ENCODE peak calls at places on chromosomes 7 and 10, in six cellular contexts. One of them, this sample, is unnamed.

GRCh38 chr7:20270867-20271266 is 53.7 kb upstream of the MACC1 start:
- DNase-seq in breast epithelium: no peak
- DNase-seq in K562: no peak
- DNase-seq in stomach: no peak
- DNase-seq in HL-60: no peak
- DNase-seq in SK-N-MC: no peak
- DNase-seq in this sample: no peak

GRCh38 chr10:119441151-119441821 is 101.2 kb downstream of the RGS10 start:
- DNase-seq in breast epithelium: peak
- DNase-seq in K562: no peak
- DNase-seq in stomach: no peak
- DNase-seq in HL-60: no peak
- DNase-seq in SK-N-MC: no peak
- DNase-seq in this sample: no peak

GRCh38 chr10:126288547-126289493 is 99.5 kb downstream of the ADAM12 start:
- DNase-seq in breast epithelium: no peak
- DNase-seq in K562: no peak
- DNase-seq in stomach: no peak
- DNase-seq in HL-60: no peak
- DNase-seq in SK-N-MC: no peak
- DNase-seq in this sample: no peak

GRCh38 chr7:128679920-128680319 is 7.8 kb downstream of the GARIN1A start:
- DNase-seq in breast epithelium: no peak
- DNase-seq in K562: no peak
- DNase-seq in stomach: no peak
- DNase-seq in HL-60: no peak
- DNase-seq in SK-N-MC: no peak
- DNase-seq in this sample: no peak

GRCh38 chr7:151454306-151454705 is 14.4 kb upstream of the CRYGN start:
- DNase-seq in breast epithelium: no peak
- DNase-seq in K562: no peak
- DNase-seq in stomach: no peak
- DNase-seq in HL-60: no peak
- DNase-seq in SK-N-MC: no peak
- DNase-seq in this sample: no peak

GRCh38 chr7:37092548-37092947 is 356.1 kb downstream of the ELMO1 start:
- DNase-seq in breast epithelium: no peak
- DNase-seq in K562: no peak
- DNase-seq in stomach: no peak
- DNase-seq in HL-60: peak
- DNase-seq in SK-N-MC: no peak
- DNase-seq in this sample: no peak

GRCh38 chr10:91163269-91163708 is 57.2 kb upstream of the PCGF5 start:
- DNase-seq in breast epithelium: peak
- DNase-seq in K562: peak
- DNase-seq in stomach: peak
- DNase-seq in HL-60: peak
- DNase-seq in SK-N-MC: no peak
- DNase-seq in this sample: peak

GRCh38 chr7:117873056-117873932 is at the start of gene CTTNBP2:
- DNase-seq in breast epithelium: peak
- DNase-seq in K562: no peak
- DNase-seq in stomach: peak
- DNase-seq in HL-60: no peak
- DNase-seq in SK-N-MC: no peak
- DNase-seq in this sample: peak

GRCh38 chr10:76117949-76118348 is 686.5 kb downstream of the LRMDA start:
- DNase-seq in breast epithelium: no peak
- DNase-seq in K562: no peak
- DNase-seq in stomach: no peak
- DNase-seq in HL-60: no peak
- DNase-seq in SK-N-MC: no peak
- DNase-seq in this sample: no peak

GRCh38 chr7:116354171-116354545 is 143.8 kb downstream of the TES start:
- DNase-seq in breast epithelium: peak
- DNase-seq in K562: no peak
- DNase-seq in stomach: peak
- DNase-seq in HL-60: no peak
- DNase-seq in SK-N-MC: no peak
- DNase-seq in this sample: no peak

GRCh38 chr10:7153750-7154149 is 257.1 kb downstream of the SFMBT2 start:
- DNase-seq in breast epithelium: no peak
- DNase-seq in K562: no peak
- DNase-seq in stomach: no peak
- DNase-seq in HL-60: no peak
- DNase-seq in SK-N-MC: no peak
- DNase-seq in this sample: no peak

GRCh38 chr7:151271699-151272355 is 23.3 kb upstream of the SMARCD3 start:
- DNase-seq in breast epithelium: peak
- DNase-seq in K562: no peak
- DNase-seq in stomach: peak
- DNase-seq in HL-60: peak
- DNase-seq in SK-N-MC: peak
- DNase-seq in this sample: no peak

GRCh38 chr10:79488303-79488702 is 24.0 kb upstream of the EIF5AL1 start:
- DNase-seq in breast epithelium: peak
- DNase-seq in K562: no peak
- DNase-seq in stomach: peak
- DNase-seq in HL-60: no peak
- DNase-seq in SK-N-MC: no peak
- DNase-seq in this sample: no peak

GRCh38 chr7:43648725-43649406 is 66.0 kb downstream of the STK17A start:
- DNase-seq in breast epithelium: peak
- DNase-seq in K562: no peak
- DNase-seq in stomach: no peak
- DNase-seq in HL-60: peak
- DNase-seq in SK-N-MC: no peak
- DNase-seq in this sample: no peak

GRCh38 chr10:73997479-73997805 is 474 bp upstream of the VCL start:
- DNase-seq in breast epithelium: no peak
- DNase-seq in K562: no peak
- DNase-seq in stomach: no peak
- DNase-seq in HL-60: peak
- DNase-seq in SK-N-MC: no peak
- DNase-seq in this sample: no peak

GRCh38 chr7:106021211-106022067 is 58.4 kb downstream of the CDHR3 start:
- DNase-seq in breast epithelium: no peak
- DNase-seq in K562: no peak
- DNase-seq in stomach: no peak
- DNase-seq in HL-60: no peak
- DNase-seq in SK-N-MC: peak
- DNase-seq in this sample: no peak

GRCh38 chr7:129210989-129211312 is 13.9 kb upstream of the AHCYL2 start:
- DNase-seq in breast epithelium: no peak
- DNase-seq in K562: no peak
- DNase-seq in stomach: no peak
- DNase-seq in HL-60: no peak
- DNase-seq in SK-N-MC: no peak
- DNase-seq in this sample: no peak

GRCh38 chr10:114868801-114869200 is 47.2 kb downstream of the FHIP2A start:
- DNase-seq in breast epithelium: no peak
- DNase-seq in K562: no peak
- DNase-seq in stomach: no peak
- DNase-seq in HL-60: no peak
- DNase-seq in SK-N-MC: no peak
- DNase-seq in this sample: no peak

GRCh38 chr7:99371376-99371920 is 3.1 kb upstream of the ARPC1B start:
- DNase-seq in breast epithelium: no peak
- DNase-seq in K562: no peak
- DNase-seq in stomach: no peak
- DNase-seq in HL-60: no peak
- DNase-seq in SK-N-MC: no peak
- DNase-seq in this sample: no peak

GRCh38 chr10:67602268-67602950 is 93.6 kb downstream of the CTNNA3 start:
- DNase-seq in breast epithelium: no peak
- DNase-seq in K562: no peak
- DNase-seq in stomach: no peak
- DNase-seq in HL-60: no peak
- DNase-seq in SK-N-MC: no peak
- DNase-seq in this sample: no peak

GRCh38 chr7:125136755-125137547 is 207.3 kb upstream of the POT1 start:
- DNase-seq in breast epithelium: no peak
- DNase-seq in K562: no peak
- DNase-seq in stomach: no peak
- DNase-seq in HL-60: no peak
- DNase-seq in SK-N-MC: no peak
- DNase-seq in this sample: no peak

GRCh38 chr10:90920986-90921643 is at the start of gene ANKRD1:
- DNase-seq in breast epithelium: no peak
- DNase-seq in K562: no peak
- DNase-seq in stomach: no peak
- DNase-seq in HL-60: no peak
- DNase-seq in SK-N-MC: no peak
- DNase-seq in this sample: no peak

GRCh38 chr10:109282510-109282909 is 640.8 kb downstream of the XPNPEP1 start:
- DNase-seq in breast epithelium: no peak
- DNase-seq in K562: no peak
- DNase-seq in stomach: no peak
- DNase-seq in HL-60: no peak
- DNase-seq in SK-N-MC: no peak
- DNase-seq in this sample: no peak

GRCh38 chr7:36602975-36603887 is 121.1 kb downstream of the AOAH start:
- DNase-seq in breast epithelium: no peak
- DNase-seq in K562: no peak
- DNase-seq in stomach: no peak
- DNase-seq in HL-60: no peak
- DNase-seq in SK-N-MC: no peak
- DNase-seq in this sample: no peak

GRCh38 chr7:50502001-50502684 is 52.0 kb upstream of the FIGNL1 start:
- DNase-seq in breast epithelium: peak
- DNase-seq in K562: no peak
- DNase-seq in stomach: no peak
- DNase-seq in HL-60: no peak
- DNase-seq in SK-N-MC: no peak
- DNase-seq in this sample: no peak
- TF ChIP-seq POLR2AphosphoS5 in breast epithelium: peak
- TF ChIP-seq POLR2AphosphoS5 in K562: no peak
- TF ChIP-seq POLR2AphosphoS5 in stomach: peak
- TF ChIP-seq POLR2AphosphoS5 in HL-60: no peak
- TF ChIP-seq POLR2AphosphoS5 in SK-N-MC: no peak
- TF ChIP-seq POLR2AphosphoS5 in this sample: no peak

DNA sequence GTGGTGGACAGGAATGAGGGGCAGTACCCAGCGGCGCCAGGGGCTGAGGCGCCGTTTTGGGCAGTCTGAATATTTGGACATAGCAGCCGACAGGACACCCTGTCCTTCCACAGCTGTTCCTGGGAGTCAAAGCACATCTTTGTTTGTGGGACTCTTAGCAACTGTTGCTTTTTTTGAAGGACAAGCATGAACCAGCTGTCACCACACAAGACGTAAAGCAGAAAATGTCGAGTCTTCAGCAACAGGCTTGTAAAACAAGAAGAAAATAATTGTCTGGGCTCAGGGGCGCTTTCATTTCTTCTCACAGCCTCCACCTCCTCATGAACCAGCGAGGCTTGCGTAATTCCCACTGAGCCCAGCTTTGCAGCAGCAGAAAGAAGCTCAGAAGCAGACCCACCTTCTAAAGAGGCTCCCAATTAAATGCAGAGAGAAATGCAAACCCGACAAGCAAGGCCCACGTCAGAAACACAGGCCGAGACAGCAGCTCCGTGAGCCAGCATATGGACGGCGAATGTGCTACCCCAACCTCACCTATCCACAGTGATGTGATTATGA is 68.9 kb upstream of the DNAAF5 start:
- DNase-seq in breast epithelium: no peak
- DNase-seq in K562: no peak
- DNase-seq in stomach: no peak
- DNase-seq in HL-60: peak
- DNase-seq in SK-N-MC: no peak
- DNase-seq in this sample: no peak
- TF ChIP-seq POLR2AphosphoS5 in breast epithelium: no peak
- TF ChIP-seq POLR2AphosphoS5 in K562: no peak
- TF ChIP-seq POLR2AphosphoS5 in stomach: peak
- TF ChIP-seq POLR2AphosphoS5 in HL-60: no peak
- TF ChIP-seq POLR2AphosphoS5 in SK-N-MC: no peak
- TF ChIP-seq POLR2AphosphoS5 in this sample: no peak

GRCh38 chr7:28984631-28985030 is 26.5 kb upstream of the TRIL start:
- DNase-seq in breast epithelium: peak
- DNase-seq in K562: no peak
- DNase-seq in stomach: peak
- DNase-seq in HL-60: peak
- DNase-seq in SK-N-MC: peak
- DNase-seq in this sample: no peak

GRCh38 chr7:28988818-28989595 is 30.9 kb upstream of the TRIL start:
- DNase-seq in breast epithelium: peak
- DNase-seq in K562: no peak
- DNase-seq in stomach: no peak
- DNase-seq in HL-60: no peak
- DNase-seq in SK-N-MC: no peak
- DNase-seq in this sample: no peak

GRCh38 chr7:28988091-28988490 is 30.0 kb upstream of the TRIL start:
- DNase-seq in breast epithelium: no peak
- DNase-seq in K562: no peak
- DNase-seq in stomach: no peak
- DNase-seq in HL-60: no peak
- DNase-seq in SK-N-MC: no peak
- DNase-seq in this sample: no peak

GRCh38 chr7:28986028-28986427 is 27.9 kb upstream of the TRIL start:
- DNase-seq in breast epithelium: peak
- DNase-seq in K562: no peak
- DNase-seq in stomach: peak
- DNase-seq in HL-60: no peak
- DNase-seq in SK-N-MC: no peak
- DNase-seq in this sample: no peak

DNA sequence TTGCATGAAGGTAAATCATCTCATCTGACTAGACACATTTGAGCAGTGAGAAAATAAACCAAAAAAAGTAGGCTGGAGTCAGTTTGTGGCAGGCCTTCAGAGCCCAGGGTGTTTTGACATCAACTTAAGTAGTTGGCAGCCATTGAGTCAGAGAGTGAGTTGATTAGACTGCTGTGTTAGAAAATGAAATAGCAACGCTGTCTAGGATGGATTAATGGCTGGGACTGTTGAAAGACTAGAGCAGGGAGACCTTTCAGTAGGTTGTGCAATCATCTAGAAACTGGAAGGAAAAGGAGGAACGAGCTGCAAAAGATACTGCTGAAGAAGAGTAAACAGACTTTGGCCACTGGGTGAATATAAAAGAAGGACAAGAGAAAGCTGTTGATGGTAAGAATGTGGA is 28.6 kb upstream of the TRIL start:
- DNase-seq in breast epithelium: no peak
- DNase-seq in K562: no peak
- DNase-seq in stomach: no peak
- DNase-seq in HL-60: peak
- DNase-seq in SK-N-MC: no peak
- DNase-seq in this sample: no peak
- TF ChIP-seq POLR2AphosphoS5 in breast epithelium: no peak
- TF ChIP-seq POLR2AphosphoS5 in K562: no peak
- TF ChIP-seq POLR2AphosphoS5 in stomach: peak
- TF ChIP-seq POLR2AphosphoS5 in HL-60: no peak
- TF ChIP-seq POLR2AphosphoS5 in SK-N-MC: no peak
- TF ChIP-seq POLR2AphosphoS5 in this sample: no peak

DNA sequence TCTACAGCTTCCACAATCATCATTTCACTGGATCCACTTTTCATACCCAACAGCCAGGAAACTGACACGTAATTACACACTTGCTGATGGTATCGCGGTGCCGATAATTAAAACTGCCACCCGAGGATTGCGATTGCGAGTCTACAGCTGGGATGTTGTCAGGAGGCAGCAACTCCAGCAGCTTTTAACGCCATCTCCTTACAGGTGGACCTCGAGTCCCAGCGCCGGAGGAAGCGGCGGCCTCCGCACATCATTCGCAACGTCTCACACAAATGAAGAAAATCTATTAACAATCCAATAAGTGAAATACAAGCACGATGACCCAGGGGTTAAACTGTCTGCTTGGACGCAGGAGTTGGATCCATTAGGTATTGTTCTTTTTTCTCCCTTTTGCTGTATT is 230.6 kb upstream of the MGMT start:
- DNase-seq in breast epithelium: no peak
- DNase-seq in K562: no peak
- DNase-seq in stomach: no peak
- DNase-seq in HL-60: no peak
- DNase-seq in SK-N-MC: no peak
- DNase-seq in this sample: no peak
- TF ChIP-seq POLR2AphosphoS5 in breast epithelium: no peak
- TF ChIP-seq POLR2AphosphoS5 in K562: no peak
- TF ChIP-seq POLR2AphosphoS5 in stomach: no peak
- TF ChIP-seq POLR2AphosphoS5 in HL-60: no peak
- TF ChIP-seq POLR2AphosphoS5 in SK-N-MC: no peak
- TF ChIP-seq POLR2AphosphoS5 in this sample: no peak